ENCODE peak calls at places on chromosomes 11 and 22, in four cellular contexts. One of them, this sample, is unnamed.

GRCh38 chr11:71329731-71330130 is 77.4 kb upstream of the SHANK2 start:
- DNase-seq in K562: no peak
- DNase-seq in cardiac muscle cell: no peak
- DNase-seq in CD8-positive, alpha-beta memory T cell: no peak
- DNase-seq in this sample: no peak

GRCh38 chr22:31329029-31329428 is 17.1 kb downstream of the PATZ1 start:
- DNase-seq in K562: no peak
- DNase-seq in cardiac muscle cell: no peak
- DNase-seq in CD8-positive, alpha-beta memory T cell: no peak
- DNase-seq in this sample: no peak

GRCh38 chr11:9574806-9575530 is 1.5 kb downstream of the WEE1 start:
- DNase-seq in K562: peak; percentile 51
- DNase-seq in cardiac muscle cell: peak; percentile 90
- DNase-seq in CD8-positive, alpha-beta memory T cell: peak; percentile 61
- DNase-seq in this sample: peak; percentile 57

GRCh38 chr22:49548356-49549202 is 279.1 kb downstream of the BRD1 start:
- DNase-seq in K562: no peak
- DNase-seq in cardiac muscle cell: no peak
- DNase-seq in CD8-positive, alpha-beta memory T cell: no peak
- DNase-seq in this sample: peak; percentile 32

GRCh38 chr11:125464266-125464662 is 31.8 kb downstream of the FEZ1 start:
- DNase-seq in K562: peak; percentile 26
- DNase-seq in cardiac muscle cell: no peak
- DNase-seq in CD8-positive, alpha-beta memory T cell: no peak
- DNase-seq in this sample: no peak

GRCh38 chr11:114779189-114779588 is 100.9 kb downstream of the NXPE2 start:
- DNase-seq in K562: no peak
- DNase-seq in cardiac muscle cell: no peak
- DNase-seq in CD8-positive, alpha-beta memory T cell: no peak
- DNase-seq in this sample: no peak

GRCh38 chr11:65501005-65501529 is 2.2 kb downstream of the MALAT1 start:
- DNase-seq in K562: no peak
- DNase-seq in cardiac muscle cell: no peak
- DNase-seq in CD8-positive, alpha-beta memory T cell: no peak
- DNase-seq in this sample: no peak

GRCh38 chr11:61940466-61940865 is 9.7 kb upstream of the BEST1 start:
- DNase-seq in K562: no peak
- DNase-seq in cardiac muscle cell: no peak
- DNase-seq in CD8-positive, alpha-beta memory T cell: no peak
- DNase-seq in this sample: no peak

GRCh38 chr11:94325681-94326080 is 21.3 kb downstream of the IZUMO1R start:
- DNase-seq in K562: peak; percentile 64
- DNase-seq in cardiac muscle cell: peak; percentile 32
- DNase-seq in CD8-positive, alpha-beta memory T cell: peak; percentile 57
- DNase-seq in this sample: no peak

GRCh38 chr22:47175151-47175760 is 412.8 kb downstream of the TBC1D22A start:
- DNase-seq in K562: no peak
- DNase-seq in cardiac muscle cell: no peak
- DNase-seq in CD8-positive, alpha-beta memory T cell: peak; percentile 36
- DNase-seq in this sample: peak; percentile 76

GRCh38 chr11:19648321-19648720 is 64.3 kb upstream of the NAV2 start:
- DNase-seq in K562: no peak
- DNase-seq in cardiac muscle cell: no peak
- DNase-seq in CD8-positive, alpha-beta memory T cell: no peak
- DNase-seq in this sample: no peak

GRCh38 chr22:49296561-49296960 is 531.1 kb downstream of the BRD1 start:
- DNase-seq in K562: no peak
- DNase-seq in cardiac muscle cell: no peak
- DNase-seq in CD8-positive, alpha-beta memory T cell: peak; percentile 39
- DNase-seq in this sample: no peak

GRCh38 chr11:73398721-73399120 is 22.5 kb downstream of the RELT start:
- DNase-seq in K562: no peak
- DNase-seq in cardiac muscle cell: no peak
- DNase-seq in CD8-positive, alpha-beta memory T cell: no peak
- DNase-seq in this sample: no peak

GRCh38 chr11:75022759-75023396 is 34.1 kb downstream of the NEU3 start:
- DNase-seq in K562: peak; percentile 89
- DNase-seq in cardiac muscle cell: peak; percentile 78
- DNase-seq in CD8-positive, alpha-beta memory T cell: peak; percentile 76
- DNase-seq in this sample: peak; percentile 72

GRCh38 chr11:2489103-2489502 is 44.3 kb downstream of the KCNQ1 start:
- DNase-seq in K562: no peak
- DNase-seq in cardiac muscle cell: no peak
- DNase-seq in CD8-positive, alpha-beta memory T cell: no peak
- DNase-seq in this sample: no peak

GRCh38 chr11:58801974-58802545 is 42.4 kb downstream of the GLYATL2 start:
- DNase-seq in K562: no peak
- DNase-seq in cardiac muscle cell: no peak
- DNase-seq in CD8-positive, alpha-beta memory T cell: no peak
- DNase-seq in this sample: no peak

GRCh38 chr11:77019976-77020591 is 14.1 kb upstream of the B3GNT6 start:
- DNase-seq in K562: no peak
- DNase-seq in cardiac muscle cell: no peak
- DNase-seq in CD8-positive, alpha-beta memory T cell: no peak
- DNase-seq in this sample: no peak

GRCh38 chr22:25564979-25565677 is 653 bp downstream of the GRK3 start:
- DNase-seq in K562: no peak
- DNase-seq in cardiac muscle cell: no peak
- DNase-seq in CD8-positive, alpha-beta memory T cell: peak; percentile 50
- DNase-seq in this sample: peak; percentile 65

GRCh38 chr11:44357734-44358133 is 47.8 kb upstream of the ALX4 start:
- DNase-seq in K562: no peak
- DNase-seq in cardiac muscle cell: no peak
- DNase-seq in CD8-positive, alpha-beta memory T cell: no peak
- DNase-seq in this sample: no peak

GRCh38 chr11:132032555-132032954 is 662.1 kb downstream of the NTM start:
- DNase-seq in K562: no peak
- DNase-seq in cardiac muscle cell: no peak
- DNase-seq in CD8-positive, alpha-beta memory T cell: no peak
- DNase-seq in this sample: no peak

GRCh38 chr11:12185914-12186313 is 75.5 kb downstream of the MICAL2 start:
- DNase-seq in K562: no peak
- DNase-seq in cardiac muscle cell: peak; percentile 88
- DNase-seq in CD8-positive, alpha-beta memory T cell: no peak
- DNase-seq in this sample: peak; percentile 49

GRCh38 chr11:120031612-120032600 is 106.0 kb downstream of the TRIM29 start:
- DNase-seq in K562: no peak
- DNase-seq in cardiac muscle cell: no peak
- DNase-seq in CD8-positive, alpha-beta memory T cell: no peak
- DNase-seq in this sample: peak; percentile 54

GRCh38 chr22:48739348-48740085 is 1088.2 kb downstream of the BRD1 start:
- DNase-seq in K562: no peak
- DNase-seq in cardiac muscle cell: no peak
- DNase-seq in CD8-positive, alpha-beta memory T cell: peak; percentile 31
- DNase-seq in this sample: no peak

GRCh38 chr11:67071420-67072284 is 15.0 kb downstream of the RHOD start:
- DNase-seq in K562: peak; percentile 88
- DNase-seq in cardiac muscle cell: peak; percentile 71
- DNase-seq in CD8-positive, alpha-beta memory T cell: peak; percentile 76
- DNase-seq in this sample: peak; percentile 91

GRCh38 chr11:119729581-119730346 is 764 bp upstream of the NECTIN1 start:
- DNase-seq in K562: no peak
- DNase-seq in cardiac muscle cell: no peak
- DNase-seq in CD8-positive, alpha-beta memory T cell: no peak
- DNase-seq in this sample: peak; percentile 92

GRCh38 chr11:68264741-68265540 is 6.8 kb downstream of the C11orf24 start:
- DNase-seq in K562: no peak
- DNase-seq in cardiac muscle cell: no peak
- DNase-seq in CD8-positive, alpha-beta memory T cell: no peak
- DNase-seq in this sample: no peak

GRCh38 chr22:42805998-42806481 is 51.0 kb downstream of the ARFGAP3 start:
- DNase-seq in K562: no peak
- DNase-seq in cardiac muscle cell: no peak
- DNase-seq in CD8-positive, alpha-beta memory T cell: no peak
- DNase-seq in this sample: no peak

DNA sequence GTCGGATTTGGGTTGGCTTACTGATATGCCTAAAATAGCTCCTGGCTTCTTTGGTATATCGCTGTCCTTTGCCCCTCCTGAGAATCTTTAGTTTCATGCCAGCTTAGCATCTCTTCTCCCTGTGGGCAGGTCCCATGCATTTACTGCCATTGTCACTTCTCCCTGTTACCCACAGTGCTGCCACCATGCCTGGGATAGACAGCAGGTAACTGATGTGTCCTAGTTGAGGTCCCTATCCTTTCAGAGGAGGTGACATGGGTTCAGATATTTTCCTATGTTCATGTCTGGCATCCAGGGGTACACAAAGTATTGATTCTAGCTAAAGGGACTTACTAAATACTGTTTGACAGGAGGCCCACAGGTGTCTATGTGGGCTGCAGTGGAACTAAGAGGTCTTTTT is 8.3 kb downstream of the TIMP3 start:
- DNase-seq in K562: no peak
- DNase-seq in cardiac muscle cell: no peak
- DNase-seq in CD8-positive, alpha-beta memory T cell: no peak
- DNase-seq in this sample: no peak
- H3K27ac ChIP-seq in K562: no peak overlapping the region
- H3K27ac ChIP-seq in cardiac muscle cell: no peak overlapping the region
- H3K27ac ChIP-seq in CD8-positive, alpha-beta memory T cell: no peak overlapping the region
- H3K27ac ChIP-seq in this sample: peak overlapping the region; percentile 78

GRCh38 chr11:118632577-118633318 is 25.3 kb downstream of the PHLDB1 start:
- DNase-seq in K562: no peak
- DNase-seq in cardiac muscle cell: no peak
- DNase-seq in CD8-positive, alpha-beta memory T cell: no peak
- DNase-seq in this sample: peak; percentile 16
- H3K27ac ChIP-seq in K562: no peak overlapping the region
- H3K27ac ChIP-seq in cardiac muscle cell: no peak overlapping the region
- H3K27ac ChIP-seq in CD8-positive, alpha-beta memory T cell: no peak overlapping the region
- H3K27ac ChIP-seq in this sample: no peak overlapping the region

GRCh38 chr11:128840137-128840536 is 27.0 kb downstream of the KCNJ1 start:
- DNase-seq in K562: no peak
- DNase-seq in cardiac muscle cell: no peak
- DNase-seq in CD8-positive, alpha-beta memory T cell: no peak
- DNase-seq in this sample: no peak

GRCh38 chr11:128839081-128839480 is 28.0 kb downstream of the KCNJ1 start:
- DNase-seq in K562: no peak
- DNase-seq in cardiac muscle cell: no peak
- DNase-seq in CD8-positive, alpha-beta memory T cell: no peak
- DNase-seq in this sample: no peak

GRCh38 chr11:128837627-128838026 is 29.5 kb downstream of the KCNJ1 start:
- DNase-seq in K562: no peak
- DNase-seq in cardiac muscle cell: no peak
- DNase-seq in CD8-positive, alpha-beta memory T cell: no peak
- DNase-seq in this sample: peak; percentile 72

GRCh38 chr11:128831781-128832497 is 35.2 kb downstream of the KCNJ1 start:
- DNase-seq in K562: no peak
- DNase-seq in cardiac muscle cell: no peak
- DNase-seq in CD8-positive, alpha-beta memory T cell: no peak
- DNase-seq in this sample: no peak

DNA sequence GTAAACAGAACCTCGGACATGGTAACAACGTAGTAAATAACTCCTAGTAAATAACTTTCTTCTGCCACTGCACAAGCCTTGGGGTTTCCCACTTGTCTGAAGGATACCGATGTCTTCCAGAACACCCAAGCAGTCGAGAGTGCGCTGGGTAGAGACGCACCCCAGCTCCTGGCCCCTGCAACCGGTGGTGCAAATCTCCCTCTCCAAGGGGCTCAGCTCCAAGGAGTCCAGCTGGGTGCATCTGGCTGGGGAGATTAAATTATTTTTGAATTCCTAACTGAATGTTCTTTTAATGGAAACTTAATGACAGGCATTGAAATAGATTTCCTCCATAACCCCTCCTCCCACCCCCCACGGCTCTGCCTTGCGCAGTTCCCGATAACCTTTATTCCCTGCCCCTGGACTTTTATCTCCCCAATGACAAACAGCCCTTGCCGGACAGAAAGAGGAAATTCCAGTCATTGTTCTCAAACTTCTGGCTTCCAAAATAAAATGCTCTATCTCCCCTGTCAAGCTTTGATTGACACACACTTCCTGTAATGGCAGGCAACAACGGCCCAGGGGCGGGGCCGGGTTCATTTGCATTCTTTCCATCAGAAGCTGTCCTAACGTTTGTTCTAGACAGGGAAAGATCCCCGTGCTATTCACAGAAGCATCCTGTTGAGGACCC is 31.2 kb downstream of the KCNJ1 start:
- DNase-seq in K562: no peak
- DNase-seq in cardiac muscle cell: no peak
- DNase-seq in CD8-positive, alpha-beta memory T cell: no peak
- DNase-seq in this sample: peak; percentile 87
- H3K27ac ChIP-seq in K562: no peak overlapping the region
- H3K27ac ChIP-seq in cardiac muscle cell: no peak overlapping the region
- H3K27ac ChIP-seq in CD8-positive, alpha-beta memory T cell: no peak overlapping the region
- H3K27ac ChIP-seq in this sample: peak overlapping the region; percentile 33

GRCh38 chr11:106177311-106177710 is 99.8 kb downstream of the AASDHPPT start:
- DNase-seq in K562: no peak
- DNase-seq in cardiac muscle cell: no peak
- DNase-seq in CD8-positive, alpha-beta memory T cell: no peak
- DNase-seq in this sample: no peak
- H3K27ac ChIP-seq in K562: no peak overlapping the region
- H3K27ac ChIP-seq in cardiac muscle cell: no peak overlapping the region
- H3K27ac ChIP-seq in CD8-positive, alpha-beta memory T cell: no peak overlapping the region
- H3K27ac ChIP-seq in this sample: no peak overlapping the region

DNA sequence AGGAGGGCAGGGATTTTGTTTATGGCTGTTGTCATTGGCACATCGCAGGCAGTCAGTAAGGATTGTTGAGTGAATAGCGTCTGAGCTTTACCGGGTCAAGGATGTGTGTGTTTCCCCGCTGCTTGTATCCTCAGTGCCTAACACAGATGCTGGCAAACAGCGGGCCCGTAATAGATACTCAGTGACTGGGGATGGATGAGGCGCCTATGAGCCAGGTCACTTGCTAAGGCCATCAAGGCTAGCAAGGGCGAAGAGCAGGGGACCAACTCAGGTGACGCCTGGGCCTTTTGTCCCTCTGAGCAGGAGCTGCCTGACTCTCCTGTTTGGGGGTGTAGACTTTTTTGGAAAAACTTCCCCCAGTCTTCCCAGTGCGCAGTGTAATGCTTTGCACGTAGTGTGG is 118.1 kb downstream of the HIPK3 start:
- DNase-seq in K562: no peak
- DNase-seq in cardiac muscle cell: no peak
- DNase-seq in CD8-positive, alpha-beta memory T cell: no peak
- DNase-seq in this sample: no peak
- H3K27ac ChIP-seq in K562: no peak overlapping the region
- H3K27ac ChIP-seq in cardiac muscle cell: no peak overlapping the region
- H3K27ac ChIP-seq in CD8-positive, alpha-beta memory T cell: no peak overlapping the region
- H3K27ac ChIP-seq in this sample: no peak overlapping the region

This sample was measured in right cardiac atrium.